ENCODE peak calls at places on chromosomes 4 and X, in four cellular contexts. One of them, this sample, is unnamed.

GRCh38 chr4:163111588-163111987 is 55.1 kb downstream of the NAF1 start:
- DNase-seq in A549: no peak
- DNase-seq in K562: no peak
- DNase-seq in HepG2: no peak
- DNase-seq in this sample: no peak

GRCh38 chr4:185839204-185839712 is 27.3 kb upstream of the SORBS2 start:
- DNase-seq in HepG2: no peak
- DNase-seq in A549: peak; percentile 65
- DNase-seq in K562: no peak
- DNase-seq in this sample: peak; percentile 96

GRCh38 chr4:13543648-13544555 is at the start of gene NKX3-2:
- DNase-seq in A549: no peak
- DNase-seq in K562: no peak
- DNase-seq in HepG2: no peak
- DNase-seq in this sample: peak; percentile 78

GRCh38 chr4:41599192-41599786 is 61.3 kb downstream of the LIMCH1 start:
- DNase-seq in A549: no peak
- DNase-seq in HepG2: no peak
- DNase-seq in K562: no peak
- DNase-seq in this sample: no peak

GRCh38 chr4:67459164-67459563 is 86.1 kb downstream of the CENPC start:
- DNase-seq in A549: no peak
- DNase-seq in HepG2: no peak
- DNase-seq in K562: no peak
- DNase-seq in this sample: no peak

GRCh38 chrX:45621356-45622041 is 420.8 kb upstream of the DIPK2B start:
- DNase-seq in HepG2: no peak
- DNase-seq in K562: no peak
- DNase-seq in A549: no peak
- DNase-seq in this sample: no peak

GRCh38 chr4:41360214-41360910 is 103.6 kb downstream of the UCHL1 start:
- DNase-seq in K562: peak; percentile 17
- DNase-seq in HepG2: no peak
- DNase-seq in A549: no peak
- DNase-seq in this sample: no peak

GRCh38 chr4:1082215-1083182 is 30.9 kb downstream of the RNF212 start:
- DNase-seq in HepG2: no peak
- DNase-seq in A549: peak; percentile 71
- DNase-seq in K562: no peak
- DNase-seq in this sample: no peak

GRCh38 chrX:114500622-114501021 is 83.3 kb upstream of the HTR2C start:
- DNase-seq in HepG2: no peak
- DNase-seq in K562: no peak
- DNase-seq in A549: no peak
- DNase-seq in this sample: no peak

GRCh38 chr4:91997045-91997444 is 306.7 kb upstream of the GRID2 start:
- DNase-seq in HepG2: no peak
- DNase-seq in A549: no peak
- DNase-seq in K562: no peak
- DNase-seq in this sample: no peak

GRCh38 chrX:150408561-150408960 is 45.4 kb downstream of the MAMLD1 start:
- DNase-seq in K562: no peak
- DNase-seq in A549: no peak
- DNase-seq in HepG2: no peak
- DNase-seq in this sample: no peak

GRCh38 chrX:43349363-43349762 is 306.7 kb upstream of the MAOA start:
- DNase-seq in K562: peak; percentile 20
- DNase-seq in HepG2: peak; percentile 44
- DNase-seq in A549: peak; percentile 1
- DNase-seq in this sample: no peak

GRCh38 chr4:41185614-41186609 is 28.4 kb downstream of the APBB2 start:
- DNase-seq in K562: no peak
- DNase-seq in A549: no peak
- DNase-seq in HepG2: no peak
- DNase-seq in this sample: no peak

GRCh38 chr4:127832585-127832984 is 48.1 kb upstream of the PLK4 start:
- DNase-seq in K562: no peak
- DNase-seq in HepG2: no peak
- DNase-seq in A549: no peak
- DNase-seq in this sample: no peak

GRCh38 chr4:6252051-6252450 is 17.6 kb upstream of the WFS1 start:
- DNase-seq in HepG2: no peak
- DNase-seq in K562: no peak
- DNase-seq in A549: no peak
- DNase-seq in this sample: no peak

GRCh38 chr4:69617083-69617694 is 22.3 kb downstream of the UGT2A2 start:
- DNase-seq in K562: peak; percentile 12
- DNase-seq in A549: peak; percentile 10
- DNase-seq in HepG2: peak; percentile 40
- DNase-seq in this sample: no peak

GRCh38 chrX:14095702-14096101 is 66.0 kb upstream of the GEMIN8 start:
- DNase-seq in K562: peak; percentile 28
- DNase-seq in HepG2: peak; percentile 47
- DNase-seq in A549: no peak
- DNase-seq in this sample: peak; percentile 48

GRCh38 chr4:164440196-164440595 is 313.7 kb upstream of the SMIM31 start:
- DNase-seq in HepG2: no peak
- DNase-seq in A549: no peak
- DNase-seq in K562: no peak
- DNase-seq in this sample: no peak
- TF ChIP-seq RNF2 in HepG2: no peak
- TF ChIP-seq RNF2 in A549: no peak
- TF ChIP-seq RNF2 in K562: no peak
- TF ChIP-seq RNF2 in this sample: no peak

GRCh38 chrX:72046447-72046846 is 85.3 kb downstream of the RTL5 start:
- DNase-seq in HepG2: no peak
- DNase-seq in K562: no peak
- DNase-seq in A549: no peak
- DNase-seq in this sample: no peak
- TF ChIP-seq RNF2 in HepG2: no peak
- TF ChIP-seq RNF2 in K562: no peak
- TF ChIP-seq RNF2 in A549: no peak
- TF ChIP-seq RNF2 in this sample: no peak

GRCh38 chr4:130639871-130640270 is 1543.9 kb downstream of the C4orf33 start:
- DNase-seq in K562: no peak
- DNase-seq in HepG2: no peak
- DNase-seq in A549: no peak
- DNase-seq in this sample: no peak
- TF ChIP-seq RNF2 in K562: no peak
- TF ChIP-seq RNF2 in HepG2: no peak
- TF ChIP-seq RNF2 in A549: no peak
- TF ChIP-seq RNF2 in this sample: no peak

GRCh38 chr4:85419103-85419502 is 55.8 kb upstream of the ARHGAP24 start:
- DNase-seq in HepG2: no peak
- DNase-seq in A549: no peak
- DNase-seq in K562: no peak
- DNase-seq in this sample: no peak
- TF ChIP-seq RNF2 in HepG2: no peak
- TF ChIP-seq RNF2 in A549: no peak
- TF ChIP-seq RNF2 in K562: no peak
- TF ChIP-seq RNF2 in this sample: no peak

GRCh38 chr4:145179201-145179860 is 1.1 kb downstream of the OTUD4 start:
- DNase-seq in HepG2: peak; percentile 21
- DNase-seq in A549: peak; percentile 28
- DNase-seq in K562: peak; percentile 78
- DNase-seq in this sample: no peak

GRCh38 chr4:145176641-145177432 is 3.6 kb downstream of the OTUD4 start:
- DNase-seq in K562: no peak
- DNase-seq in A549: no peak
- DNase-seq in HepG2: no peak
- DNase-seq in this sample: no peak

GRCh38 chr4:145178740-145179139 is 1.6 kb downstream of the OTUD4 start:
- DNase-seq in A549: no peak
- DNase-seq in K562: no peak
- DNase-seq in HepG2: no peak
- DNase-seq in this sample: no peak

GRCh38 chr4:145177511-145177905 is 2.9 kb downstream of the OTUD4 start:
- DNase-seq in A549: no peak
- DNase-seq in HepG2: no peak
- DNase-seq in K562: no peak
- DNase-seq in this sample: no peak

DNA sequence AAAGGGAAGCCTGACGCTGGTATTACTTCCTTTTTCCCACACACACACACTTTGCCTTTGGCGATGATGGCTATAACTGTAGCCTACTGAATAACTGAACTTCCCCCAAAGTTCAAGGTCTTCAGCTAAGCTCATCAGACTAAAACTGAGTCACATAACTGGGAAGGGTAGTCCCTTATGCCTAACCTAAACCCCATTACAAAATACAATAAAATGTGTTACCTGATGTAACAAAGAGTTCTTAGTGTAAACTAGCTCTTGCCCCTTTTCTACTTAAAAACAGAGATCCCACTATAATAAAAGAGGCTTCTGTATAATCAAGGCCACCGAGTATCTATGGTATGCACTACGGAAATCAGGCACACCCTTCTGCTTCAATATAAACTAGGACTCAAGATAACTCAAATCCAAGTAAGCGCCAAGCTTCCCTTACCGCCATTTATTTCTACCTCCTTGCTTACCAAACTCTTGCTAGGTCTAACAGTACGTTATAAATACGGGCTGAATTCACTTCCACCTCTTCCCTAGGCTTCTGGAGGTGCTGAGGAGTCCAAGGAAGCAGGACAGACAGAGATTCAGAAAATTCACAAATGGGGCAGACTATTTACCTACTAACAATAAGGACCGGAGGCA is 2.4 kb downstream of the OTUD4 start:
- DNase-seq in A549: no peak
- DNase-seq in HepG2: peak; percentile 71
- DNase-seq in K562: no peak
- DNase-seq in this sample: no peak
- TF ChIP-seq RNF2 in A549: no peak
- TF ChIP-seq RNF2 in HepG2: no peak
- TF ChIP-seq RNF2 in K562: no peak
- TF ChIP-seq RNF2 in this sample: no peak

This sample was measured in H1.